ENCODE peak calls at places on chromosomes 3 and 15, in eight cellular contexts. One of them, this sample, is unnamed.

GRCh38 chr15:84725001-84725491 is 9.1 kb upstream of the SEC11A start:
- DNase-seq in left lung: no peak
- DNase-seq in astrocyte: peak; percentile 70
- DNase-seq in upper lobe of right lung: no peak
- DNase-seq in HL-60: peak; percentile 85
- DNase-seq in coronary artery: no peak
- DNase-seq in Peyer's patch: peak; percentile 59
- DNase-seq in BJ: no peak
- DNase-seq in this sample: peak; percentile 47

GRCh38 chr3:54094926-54095325 is 27.4 kb upstream of the CACNA2D3 start:
- DNase-seq in BJ: no peak
- DNase-seq in upper lobe of right lung: no peak
- DNase-seq in coronary artery: no peak
- DNase-seq in left lung: no peak
- DNase-seq in Peyer's patch: no peak
- DNase-seq in astrocyte: no peak
- DNase-seq in HL-60: no peak
- DNase-seq in this sample: peak; percentile 19

GRCh38 chr3:183698760-183699159 is 1.2 kb downstream of the YEATS2 start:
- DNase-seq in coronary artery: no peak
- DNase-seq in left lung: no peak
- DNase-seq in Peyer's patch: peak; percentile 51
- DNase-seq in HL-60: peak; percentile 70
- DNase-seq in BJ: no peak
- DNase-seq in upper lobe of right lung: no peak
- DNase-seq in astrocyte: peak; percentile 17
- DNase-seq in this sample: peak; percentile 31

GRCh38 chr15:63628123-63628822 is 31.1 kb downstream of the FBXL22 start:
- DNase-seq in left lung: no peak
- DNase-seq in BJ: no peak
- DNase-seq in astrocyte: no peak
- DNase-seq in coronary artery: no peak
- DNase-seq in upper lobe of right lung: no peak
- DNase-seq in HL-60: no peak
- DNase-seq in Peyer's patch: no peak
- DNase-seq in this sample: no peak

GRCh38 chr3:127732879-127733350 is 60.2 kb downstream of the ABTB1 start:
- DNase-seq in BJ: no peak
- DNase-seq in coronary artery: no peak
- DNase-seq in left lung: no peak
- DNase-seq in Peyer's patch: no peak
- DNase-seq in HL-60: peak; percentile 38
- DNase-seq in astrocyte: peak; percentile 29
- DNase-seq in upper lobe of right lung: no peak
- DNase-seq in this sample: no peak

GRCh38 chr3:149409351-149409750 is 31.9 kb upstream of the TM4SF1 start:
- DNase-seq in Peyer's patch: no peak
- DNase-seq in coronary artery: no peak
- DNase-seq in HL-60: no peak
- DNase-seq in left lung: no peak
- DNase-seq in BJ: no peak
- DNase-seq in astrocyte: no peak
- DNase-seq in upper lobe of right lung: no peak
- DNase-seq in this sample: no peak

GRCh38 chr3:156477306-156477705 is 77.6 kb downstream of the SSR3 start:
- DNase-seq in Peyer's patch: no peak
- DNase-seq in HL-60: no peak
- DNase-seq in astrocyte: peak; percentile 87
- DNase-seq in coronary artery: no peak
- DNase-seq in upper lobe of right lung: no peak
- DNase-seq in BJ: peak; percentile 58
- DNase-seq in left lung: no peak
- DNase-seq in this sample: no peak

GRCh38 chr3:153173758-153174516 is 11.9 kb downstream of the RAP2B start:
- DNase-seq in HL-60: no peak
- DNase-seq in coronary artery: no peak
- DNase-seq in Peyer's patch: no peak
- DNase-seq in left lung: no peak
- DNase-seq in BJ: no peak
- DNase-seq in astrocyte: peak; percentile 41
- DNase-seq in upper lobe of right lung: no peak
- DNase-seq in this sample: peak; percentile 43

GRCh38 chr3:167657684-167658225 is 4.0 kb upstream of the WDR49 start:
- DNase-seq in left lung: no peak
- DNase-seq in BJ: no peak
- DNase-seq in upper lobe of right lung: no peak
- DNase-seq in Peyer's patch: no peak
- DNase-seq in astrocyte: no peak
- DNase-seq in HL-60: no peak
- DNase-seq in coronary artery: no peak
- DNase-seq in this sample: no peak

GRCh38 chr3:52245322-52246263 is at the start of gene PPM1M:
- DNase-seq in HL-60: no peak
- DNase-seq in upper lobe of right lung: peak; percentile 81
- DNase-seq in Peyer's patch: peak; percentile 76
- DNase-seq in coronary artery: peak; percentile 80
- DNase-seq in left lung: peak; percentile 93
- DNase-seq in BJ: no peak
- DNase-seq in astrocyte: no peak
- DNase-seq in this sample: no peak

GRCh38 chr3:134628884-134629283 is 21.9 kb downstream of the KY start:
- DNase-seq in upper lobe of right lung: no peak
- DNase-seq in Peyer's patch: no peak
- DNase-seq in astrocyte: no peak
- DNase-seq in BJ: no peak
- DNase-seq in HL-60: no peak
- DNase-seq in left lung: no peak
- DNase-seq in coronary artery: peak; percentile 29
- DNase-seq in this sample: no peak

GRCh38 chr3:24519368-24520100 is 24.9 kb upstream of the THRB start:
- DNase-seq in upper lobe of right lung: no peak
- DNase-seq in coronary artery: no peak
- DNase-seq in Peyer's patch: no peak
- DNase-seq in astrocyte: no peak
- DNase-seq in left lung: no peak
- DNase-seq in HL-60: no peak
- DNase-seq in BJ: no peak
- DNase-seq in this sample: no peak

GRCh38 chr3:50340404-50341329 is at the start of gene RASSF1:
- DNase-seq in upper lobe of right lung: peak; percentile 89
- DNase-seq in HL-60: peak; percentile 95
- DNase-seq in BJ: no peak
- DNase-seq in Peyer's patch: peak; percentile 93
- DNase-seq in left lung: peak; percentile 95
- DNase-seq in coronary artery: peak; percentile 89
- DNase-seq in astrocyte: no peak
- DNase-seq in this sample: peak; percentile 42

GRCh38 chr3:172042136-172042535 is 2.8 kb downstream of the FNDC3B start:
- DNase-seq in left lung: no peak
- DNase-seq in Peyer's patch: no peak
- DNase-seq in HL-60: no peak
- DNase-seq in upper lobe of right lung: no peak
- DNase-seq in coronary artery: no peak
- DNase-seq in BJ: no peak
- DNase-seq in astrocyte: no peak
- DNase-seq in this sample: no peak
- H3K4me3 ChIP-seq in left lung: peak overlapping the region; percentile 99
- H3K4me3 ChIP-seq in Peyer's patch: no peak overlapping the region
- H3K4me3 ChIP-seq in HL-60: peak overlapping the region; percentile 79
- H3K4me3 ChIP-seq in upper lobe of right lung: peak overlapping the region; percentile 96
- H3K4me3 ChIP-seq in coronary artery: peak overlapping the region; percentile 86
- H3K4me3 ChIP-seq in BJ: peak overlapping the region; percentile 89
- H3K4me3 ChIP-seq in astrocyte: peak overlapping the region; percentile 92
- H3K4me3 ChIP-seq in this sample: peak overlapping the region; percentile 95

DNA sequence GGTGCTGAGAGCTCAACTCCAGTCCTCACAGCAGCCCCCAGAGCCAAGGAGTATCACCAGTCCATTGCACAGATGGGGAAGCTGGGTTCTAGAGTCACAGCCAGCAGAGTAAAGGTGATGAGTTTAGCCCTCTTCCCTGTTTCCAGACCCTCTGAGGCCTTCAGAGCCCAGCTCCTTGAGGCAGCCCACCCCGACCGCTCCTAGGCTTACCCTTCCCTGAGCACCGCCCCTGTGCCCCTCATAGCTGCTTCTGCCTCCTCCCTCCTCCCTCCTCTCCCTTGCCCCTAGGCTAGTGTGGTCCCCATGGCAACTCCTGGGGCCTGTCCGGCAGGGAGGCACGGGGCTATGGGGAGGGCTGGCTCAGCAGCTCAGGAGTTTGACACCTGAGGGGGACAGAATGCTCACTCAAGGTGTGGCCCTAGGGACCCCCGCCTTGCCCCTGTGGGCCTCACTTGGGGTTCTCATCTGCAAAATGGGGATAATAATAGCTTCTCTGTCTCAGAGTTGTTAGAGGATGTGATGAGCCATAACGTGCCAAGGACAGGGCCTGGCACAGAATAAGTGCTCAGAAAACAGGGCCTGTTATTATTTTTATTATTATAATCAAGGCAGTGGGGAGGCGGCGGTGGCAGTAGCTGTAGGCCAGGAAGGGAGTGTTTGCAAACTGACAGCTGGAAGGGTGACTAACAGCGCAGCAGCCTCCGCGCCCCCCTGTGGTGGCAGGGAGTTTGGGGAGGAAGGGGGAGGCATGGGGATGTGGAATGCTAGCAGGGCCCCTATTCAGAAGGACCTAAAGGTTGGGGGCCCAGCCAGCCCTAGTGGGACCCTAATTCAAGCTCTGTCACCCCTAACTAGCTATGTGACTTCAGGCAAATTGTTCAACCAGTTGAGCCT is 11.5 kb downstream of the CSK start:
- DNase-seq in left lung: peak; percentile 81
- DNase-seq in BJ: no peak
- DNase-seq in upper lobe of right lung: peak; percentile 73
- DNase-seq in astrocyte: no peak
- DNase-seq in coronary artery: no peak
- DNase-seq in HL-60: peak; percentile 54
- DNase-seq in Peyer's patch: peak; percentile 83
- DNase-seq in this sample: peak; percentile 15
- H3K4me3 ChIP-seq in left lung: no peak overlapping the region
- H3K4me3 ChIP-seq in BJ: no peak overlapping the region
- H3K4me3 ChIP-seq in upper lobe of right lung: no peak overlapping the region
- H3K4me3 ChIP-seq in astrocyte: no peak overlapping the region
- H3K4me3 ChIP-seq in coronary artery: no peak overlapping the region
- H3K4me3 ChIP-seq in HL-60: no peak overlapping the region
- H3K4me3 ChIP-seq in Peyer's patch: no peak overlapping the region
- H3K4me3 ChIP-seq in this sample: no peak overlapping the region

GRCh38 chr3:73432021-73432722 is 192.6 kb downstream of the PDZRN3 start:
- DNase-seq in astrocyte: peak; percentile 26
- DNase-seq in Peyer's patch: no peak
- DNase-seq in BJ: no peak
- DNase-seq in coronary artery: no peak
- DNase-seq in left lung: no peak
- DNase-seq in HL-60: peak; percentile 24
- DNase-seq in upper lobe of right lung: no peak
- DNase-seq in this sample: peak; percentile 34

GRCh38 chr3:73433079-73433478 is 191.7 kb downstream of the PDZRN3 start:
- DNase-seq in coronary artery: no peak
- DNase-seq in upper lobe of right lung: no peak
- DNase-seq in HL-60: no peak
- DNase-seq in Peyer's patch: no peak
- DNase-seq in left lung: no peak
- DNase-seq in BJ: no peak
- DNase-seq in astrocyte: no peak
- DNase-seq in this sample: no peak

GRCh38 chr3:73433681-73434080 is 191.1 kb downstream of the PDZRN3 start:
- DNase-seq in astrocyte: no peak
- DNase-seq in coronary artery: no peak
- DNase-seq in HL-60: no peak
- DNase-seq in BJ: no peak
- DNase-seq in Peyer's patch: no peak
- DNase-seq in upper lobe of right lung: no peak
- DNase-seq in left lung: no peak
- DNase-seq in this sample: peak; percentile 4

GRCh38 chr3:73431136-73431933 is 193.4 kb downstream of the PDZRN3 start:
- DNase-seq in Peyer's patch: no peak
- DNase-seq in HL-60: no peak
- DNase-seq in upper lobe of right lung: no peak
- DNase-seq in astrocyte: no peak
- DNase-seq in coronary artery: no peak
- DNase-seq in BJ: no peak
- DNase-seq in left lung: no peak
- DNase-seq in this sample: no peak

DNA sequence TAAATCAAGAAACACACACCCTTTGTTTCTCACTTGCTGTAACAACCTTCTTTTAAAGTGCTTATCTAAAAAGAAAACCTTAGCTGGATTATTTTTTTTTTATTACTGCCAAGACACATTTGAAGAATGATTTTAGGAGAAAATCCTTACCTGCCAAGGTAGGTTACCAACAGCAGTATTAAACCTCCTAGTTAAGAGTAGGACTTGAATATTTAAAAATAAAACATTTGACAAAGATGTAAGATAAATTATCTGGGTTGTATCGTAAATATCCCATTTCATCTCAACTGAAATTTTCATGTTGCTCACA is 192.1 kb downstream of the PDZRN3 start:
- DNase-seq in astrocyte: no peak
- DNase-seq in BJ: no peak
- DNase-seq in coronary artery: no peak
- DNase-seq in HL-60: no peak
- DNase-seq in upper lobe of right lung: no peak
- DNase-seq in Peyer's patch: no peak
- DNase-seq in left lung: no peak
- DNase-seq in this sample: no peak
- H3K4me3 ChIP-seq in astrocyte: no peak overlapping the region
- H3K4me3 ChIP-seq in BJ: no peak overlapping the region
- H3K4me3 ChIP-seq in coronary artery: no peak overlapping the region
- H3K4me3 ChIP-seq in HL-60: no peak overlapping the region
- H3K4me3 ChIP-seq in upper lobe of right lung: no peak overlapping the region
- H3K4me3 ChIP-seq in Peyer's patch: no peak overlapping the region
- H3K4me3 ChIP-seq in left lung: no peak overlapping the region
- H3K4me3 ChIP-seq in this sample: no peak overlapping the region

GRCh38 chr15:55250951-55251350 is 38.7 kb downstream of the RAB27A start:
- DNase-seq in BJ: no peak
- DNase-seq in left lung: no peak
- DNase-seq in astrocyte: no peak
- DNase-seq in HL-60: peak; percentile 61
- DNase-seq in coronary artery: no peak
- DNase-seq in upper lobe of right lung: no peak
- DNase-seq in Peyer's patch: no peak
- DNase-seq in this sample: no peak

GRCh38 chr15:55248895-55249294 is 40.7 kb downstream of the RAB27A start:
- DNase-seq in coronary artery: no peak
- DNase-seq in BJ: no peak
- DNase-seq in left lung: no peak
- DNase-seq in Peyer's patch: no peak
- DNase-seq in astrocyte: no peak
- DNase-seq in upper lobe of right lung: no peak
- DNase-seq in HL-60: no peak
- DNase-seq in this sample: no peak

GRCh38 chr15:55247276-55247675 is 42.3 kb downstream of the RAB27A start:
- DNase-seq in astrocyte: no peak
- DNase-seq in upper lobe of right lung: no peak
- DNase-seq in Peyer's patch: no peak
- DNase-seq in HL-60: peak; percentile 40
- DNase-seq in left lung: no peak
- DNase-seq in coronary artery: no peak
- DNase-seq in BJ: no peak
- DNase-seq in this sample: no peak

GRCh38 chr15:55247766-55248427 is 41.7 kb downstream of the RAB27A start:
- DNase-seq in astrocyte: no peak
- DNase-seq in left lung: peak; percentile 86
- DNase-seq in Peyer's patch: no peak
- DNase-seq in HL-60: peak; percentile 81
- DNase-seq in coronary artery: no peak
- DNase-seq in BJ: no peak
- DNase-seq in upper lobe of right lung: peak; percentile 70
- DNase-seq in this sample: no peak

GRCh38 chr15:55250392-55250791 is 39.2 kb downstream of the RAB27A start:
- DNase-seq in BJ: peak; percentile 79
- DNase-seq in Peyer's patch: peak; percentile 54
- DNase-seq in coronary artery: no peak
- DNase-seq in astrocyte: peak; percentile 2
- DNase-seq in HL-60: peak; percentile 85
- DNase-seq in upper lobe of right lung: no peak
- DNase-seq in left lung: no peak
- DNase-seq in this sample: peak; percentile 95
- H3K4me3 ChIP-seq in BJ: no peak overlapping the region
- H3K4me3 ChIP-seq in Peyer's patch: no peak overlapping the region
- H3K4me3 ChIP-seq in coronary artery: no peak overlapping the region
- H3K4me3 ChIP-seq in astrocyte: no peak overlapping the region
- H3K4me3 ChIP-seq in HL-60: no peak overlapping the region
- H3K4me3 ChIP-seq in upper lobe of right lung: no peak overlapping the region
- H3K4me3 ChIP-seq in left lung: no peak overlapping the region
- H3K4me3 ChIP-seq in this sample: no peak overlapping the region